ENCODE peak calls at places on chromosomes 12 and 14, in six cellular contexts. One of them, this sample, is unnamed.

GRCh38 chr12:52130695-52131094 is 51.2 kb downstream of the SMIM41 start:
- DNase-seq in HuH-7.5: no peak
- DNase-seq in MCF 10A: no peak
- DNase-seq in aorta: peak
- DNase-seq in iPS-NIHi11: peak
- DNase-seq in activated T-cell treated with anti-CD3 and anti-CD28 coated beads, Interleukin-2, amount 50 U/mL, for 72 hours: no peak
- DNase-seq in this sample: no peak

GRCh38 chr12:49345048-49345839 is 1.4 kb upstream of the DNAJC22 start:
- DNase-seq in HuH-7.5: peak
- DNase-seq in MCF 10A: no peak
- DNase-seq in aorta: no peak
- DNase-seq in iPS-NIHi11: peak
- DNase-seq in activated T-cell treated with anti-CD3 and anti-CD28 coated beads, Interleukin-2, amount 50 U/mL, for 72 hours: no peak
- DNase-seq in this sample: no peak

GRCh38 chr12:7431993-7432685 is 11.8 kb downstream of the CD163L1 start:
- DNase-seq in HuH-7.5: no peak
- DNase-seq in MCF 10A: peak
- DNase-seq in aorta: no peak
- DNase-seq in iPS-NIHi11: no peak
- DNase-seq in activated T-cell treated with anti-CD3 and anti-CD28 coated beads, Interleukin-2, amount 50 U/mL, for 72 hours: no peak
- DNase-seq in this sample: no peak

GRCh38 chr14:69504775-69505174 is 20.2 kb downstream of the PLEKHD1 start:
- DNase-seq in HuH-7.5: no peak
- DNase-seq in MCF 10A: no peak
- DNase-seq in aorta: no peak
- DNase-seq in iPS-NIHi11: no peak
- DNase-seq in activated T-cell treated with anti-CD3 and anti-CD28 coated beads, Interleukin-2, amount 50 U/mL, for 72 hours: no peak
- DNase-seq in this sample: no peak

GRCh38 chr12:14767617-14768016 is 35.7 kb downstream of the WBP11 start:
- DNase-seq in HuH-7.5: no peak
- DNase-seq in MCF 10A: no peak
- DNase-seq in aorta: no peak
- DNase-seq in iPS-NIHi11: no peak
- DNase-seq in activated T-cell treated with anti-CD3 and anti-CD28 coated beads, Interleukin-2, amount 50 U/mL, for 72 hours: no peak
- DNase-seq in this sample: no peak

GRCh38 chr12:41967668-41968649 is 176.7 kb downstream of the GXYLT1 start:
- DNase-seq in HuH-7.5: no peak
- DNase-seq in MCF 10A: peak
- DNase-seq in aorta: no peak
- DNase-seq in iPS-NIHi11: peak
- DNase-seq in activated T-cell treated with anti-CD3 and anti-CD28 coated beads, Interleukin-2, amount 50 U/mL, for 72 hours: no peak
- DNase-seq in this sample: no peak

GRCh38 chr14:33997611-33998010 is 46.7 kb upstream of the EGLN3 start:
- DNase-seq in HuH-7.5: no peak
- DNase-seq in MCF 10A: no peak
- DNase-seq in aorta: no peak
- DNase-seq in iPS-NIHi11: no peak
- DNase-seq in activated T-cell treated with anti-CD3 and anti-CD28 coated beads, Interleukin-2, amount 50 U/mL, for 72 hours: no peak
- DNase-seq in this sample: no peak

GRCh38 chr14:70168401-70168800 is 20.4 kb downstream of the SLC8A3 start:
- DNase-seq in HuH-7.5: no peak
- DNase-seq in MCF 10A: no peak
- DNase-seq in aorta: no peak
- DNase-seq in iPS-NIHi11: no peak
- DNase-seq in activated T-cell treated with anti-CD3 and anti-CD28 coated beads, Interleukin-2, amount 50 U/mL, for 72 hours: no peak
- DNase-seq in this sample: no peak

GRCh38 chr12:92989715-92990484 is 60.8 kb upstream of the EEA1 start:
- DNase-seq in HuH-7.5: no peak
- DNase-seq in MCF 10A: no peak
- DNase-seq in aorta: no peak
- DNase-seq in iPS-NIHi11: no peak
- DNase-seq in activated T-cell treated with anti-CD3 and anti-CD28 coated beads, Interleukin-2, amount 50 U/mL, for 72 hours: peak
- DNase-seq in this sample: no peak

GRCh38 chr12:47156167-47156736 is 76.5 kb upstream of the AMIGO2 start:
- DNase-seq in HuH-7.5: no peak
- DNase-seq in MCF 10A: peak
- DNase-seq in aorta: no peak
- DNase-seq in iPS-NIHi11: no peak
- DNase-seq in activated T-cell treated with anti-CD3 and anti-CD28 coated beads, Interleukin-2, amount 50 U/mL, for 72 hours: no peak
- DNase-seq in this sample: no peak

GRCh38 chr12:51265024-51265423 is 5.2 kb downstream of the SMAGP start:
- DNase-seq in HuH-7.5: no peak
- DNase-seq in MCF 10A: no peak
- DNase-seq in aorta: no peak
- DNase-seq in iPS-NIHi11: no peak
- DNase-seq in activated T-cell treated with anti-CD3 and anti-CD28 coated beads, Interleukin-2, amount 50 U/mL, for 72 hours: no peak
- DNase-seq in this sample: no peak

GRCh38 chr14:101351769-101352168 is 209.5 kb upstream of the DIO3 start:
- DNase-seq in HuH-7.5: no peak
- DNase-seq in MCF 10A: no peak
- DNase-seq in aorta: no peak
- DNase-seq in iPS-NIHi11: no peak
- DNase-seq in activated T-cell treated with anti-CD3 and anti-CD28 coated beads, Interleukin-2, amount 50 U/mL, for 72 hours: no peak
- DNase-seq in this sample: no peak